ENCODE peak calls at places on chromosomes 3 and 15, in five cellular contexts. I is HepG2, D is psoas muscle, M is A549, B is uterus. H is an unnamed sample.
A peak's percentile ranks its signal among the peaks of the same experiment; 100 is the strongest.

GRCh38 chr3:2765002-2765579 is 345.1 kb downstream of the IL5RA start:
- DNase-seq in B (no peak), I (peak; percentile 9), M (no peak), D (no peak), H (no peak)

GRCh38 chr15:98177950-98178848 is 217.7 kb downstream of the ARRDC4 start:
- DNase-seq in M (peak; percentile 48), D (no peak), B (peak; percentile 26), I (peak; percentile 56), H (no peak)

GRCh38 chr3:30667250-30667585 is 60.8 kb downstream of the TGFBR2 start:
- DNase-seq in B (no peak), D (no peak), M (no peak), I (no peak), H (no peak)

GRCh38 chr15:44207643-44208042 is 12.6 kb upstream of the FRMD5 start:
- DNase-seq in B (no peak), D (no peak), I (no peak), M (no peak), H (no peak)

GRCh38 chr3:16286161-16286560 is 21.1 kb downstream of the OXNAD1 start:
- DNase-seq in D (no peak), B (no peak), M (no peak), I (no peak), H (no peak)

GRCh38 chr15:40257656-40258450 is 19.0 kb downstream of the PAK6 start:
- DNase-seq in I (no peak), D (no peak), M (no peak), B (no peak), H (no peak)

GRCh38 chr3:100297784-100298183 is 36.8 kb upstream of the NIT2 start:
- DNase-seq in B (no peak), D (no peak), I (no peak), M (no peak), H (no peak)

GRCh38 chr3:67458406-67458805 is 196.0 kb downstream of the SUCLG2 start:
- DNase-seq in M (no peak), D (no peak), I (no peak), B (no peak), H (no peak)

GRCh38 chr3:111605016-111605415 is 9.9 kb upstream of the ZBED2 start:
- DNase-seq in D (no peak), M (no peak), B (no peak), I (no peak), H (no peak)

GRCh38 chr15:40756938-40757337 is 1.9 kb upstream of the RMDN3 start:
- DNase-seq in M (no peak), I (no peak), B (no peak), D (no peak), H (no peak)

GRCh38 chr3:64215559-64215958 is 9.7 kb downstream of the PRICKLE2 start:
- DNase-seq in B (no peak), I (no peak), M (no peak), D (no peak), H (no peak)

GRCh38 chr3:64214002-64214696 is 11.1 kb downstream of the PRICKLE2 start:
- DNase-seq in M (no peak), I (no peak), D (peak; percentile 74), B (peak; percentile 86), H (peak; percentile 89)

GRCh38 chr3:64214697-64215018 is 10.6 kb downstream of the PRICKLE2 start:
- DNase-seq in M (no peak), I (no peak), B (peak; percentile 70), D (peak; percentile 45), H (no peak)

GRCh38 chr3:64216706-64217105 is 8.6 kb downstream of the PRICKLE2 start:
- DNase-seq in I (no peak), B (no peak), M (no peak), D (no peak), H (no peak)

GRCh38 chr3:64215084-64215483 is 10.2 kb downstream of the PRICKLE2 start:
- DNase-seq in B (no peak), I (no peak), M (no peak), D (no peak), H (no peak)
- H3K4me3 ChIP-seq in B (peak overlapping the region; percentile 13), I (no peak overlapping the region), M (no peak overlapping the region), D (peak overlapping the region; percentile 49), H (peak overlapping the region; percentile 62)

GRCh38 chr3:49007068-49007770 is at the start of gene WDR6:
- DNase-seq in D (peak; percentile 97), B (peak; percentile 98), M (peak; percentile 91), I (peak; percentile 95), H (peak; percentile 98)
- TF ChIP-seq CTCF in D (peak; percentile 35), B (peak; percentile 44), M (peak; percentile 13), I (peak; percentile 76), H (no peak)

GRCh38 chr3:8558645-8559044 is 57.0 kb downstream of the LMCD1 start:
- DNase-seq in M (no peak), B (no peak), D (no peak), I (no peak), H (peak; percentile 53)
- H3K27ac ChIP-seq in M (no peak overlapping the region), B (no peak overlapping the region), D (peak overlapping the region; percentile 76), I (no peak overlapping the region), H (no peak overlapping the region)

GRCh38 chr3:149385617-149386298 is 8.3 kb upstream of the TM4SF1 start:
- DNase-seq in B (no peak), I (peak; percentile 98), D (no peak), M (no peak), H (no peak)
- H3K4me3 ChIP-seq in B (no peak overlapping the region), I (peak overlapping the region; percentile 69), D (no peak overlapping the region), M (no peak overlapping the region), H (no peak overlapping the region)

GRCh38 chr3:13240928-13241618 is 167.8 kb upstream of the IQSEC1 start:
- DNase-seq in I (no peak), D (no peak), M (no peak), B (no peak), H (no peak)

GRCh38 chr3:13239467-13239760 is 166.2 kb upstream of the IQSEC1 start:
- DNase-seq in I (no peak), B (no peak), M (no peak), D (no peak), H (no peak)

GRCh38 chr3:13242364-13242737 is 169.1 kb upstream of the IQSEC1 start:
- DNase-seq in B (no peak), M (no peak), D (no peak), I (no peak), H (no peak)

GRCh38 chr3:13243571-13243970 is 170.3 kb upstream of the IQSEC1 start:
- DNase-seq in B (no peak), M (no peak), D (no peak), I (no peak), H (no peak)

DNA sequence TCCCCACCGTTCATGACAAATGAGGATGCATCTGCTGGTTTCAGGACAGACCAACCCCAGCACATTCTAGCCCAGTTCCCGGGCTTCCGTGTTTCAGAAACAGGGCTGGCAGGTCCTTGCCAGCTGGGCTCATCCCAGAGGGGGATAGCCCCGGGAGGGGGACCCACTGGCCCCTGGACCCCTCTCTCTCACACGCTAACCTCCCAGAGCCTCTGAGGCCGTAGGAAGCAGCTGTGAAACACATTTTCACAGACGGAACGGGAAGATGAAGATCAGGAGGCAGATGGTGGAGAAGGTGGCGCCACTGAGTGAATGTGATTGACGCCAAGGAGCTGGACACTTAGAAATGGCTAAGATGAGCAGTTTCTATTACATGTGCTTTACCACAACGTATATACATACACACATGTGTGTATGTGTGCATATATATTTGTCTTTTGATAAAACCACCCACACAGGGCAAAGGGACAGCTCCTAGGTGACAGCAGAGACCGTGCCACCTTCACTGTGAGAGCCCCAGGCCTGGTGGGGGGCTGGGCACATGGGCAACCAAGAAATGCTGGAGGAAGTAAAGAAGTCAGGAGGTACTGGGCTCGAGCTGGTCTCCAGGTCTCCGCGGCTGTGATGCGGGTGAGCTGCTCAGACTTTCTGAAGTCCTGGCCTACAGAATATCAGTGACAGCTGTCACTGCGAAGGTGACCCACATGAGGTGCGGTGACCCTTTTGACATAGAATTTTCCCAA is 168.6 kb upstream of the IQSEC1 start:
- DNase-seq in D (no peak), M (no peak), I (no peak), B (no peak), H (no peak)
- TF ChIP-seq CTCF in D (no peak), M (no peak), I (no peak), B (no peak), H (no peak)

DNA sequence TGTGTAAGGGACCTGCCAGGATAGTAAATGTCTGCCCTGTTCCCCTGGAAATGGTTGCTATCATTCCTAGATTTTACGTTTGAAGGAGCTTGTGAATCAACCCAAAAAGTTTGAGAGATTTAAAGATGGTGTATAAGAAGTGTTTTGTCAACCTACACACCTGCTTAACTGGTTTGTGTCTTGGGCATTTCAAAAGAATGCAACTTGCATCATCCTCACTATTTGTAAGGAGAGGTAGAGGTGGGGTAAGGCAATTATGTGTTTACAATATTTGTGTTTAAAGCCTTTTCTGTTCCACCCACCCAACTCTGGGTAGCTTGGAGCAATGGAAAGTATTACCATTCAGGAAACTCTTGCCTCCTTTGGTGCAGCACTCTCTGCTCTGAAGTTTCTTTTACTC is 314.2 kb upstream of the RARB start:
- DNase-seq in I (no peak), B (no peak), D (no peak), M (no peak), H (no peak)
- H3K27ac ChIP-seq in I (no peak overlapping the region), B (no peak overlapping the region), D (no peak overlapping the region), M (no peak overlapping the region), H (no peak overlapping the region)

GRCh38 chr3:160460033-160460432 is 10.4 kb upstream of the TRIM59 start:
- DNase-seq in B (no peak), M (no peak), I (no peak), D (no peak), H (no peak)
- H3K4me3 ChIP-seq in B (no peak overlapping the region), M (no peak overlapping the region), I (no peak overlapping the region), D (no peak overlapping the region), H (no peak overlapping the region)

GRCh38 chr3:9600597-9600996 is 47.0 kb upstream of the LHFPL4 start:
- DNase-seq in D (no peak), M (no peak), B (peak; percentile 48), I (no peak), H (no peak)
- TF ChIP-seq CTCF in D (no peak), M (no peak), B (no peak), I (no peak), H (no peak)

GRCh38 chr3:25423780-25424179 is 4.3 kb upstream of the RARB start:
- DNase-seq in I (no peak), B (no peak), M (no peak), D (no peak), H (no peak)

GRCh38 chr3:25421747-25422146 is 6.3 kb upstream of the RARB start:
- DNase-seq in B (no peak), I (peak; percentile 38), M (no peak), D (no peak), H (no peak)

GRCh38 chr3:25427155-25428002 is 684 bp upstream of the RARB start:
- DNase-seq in I (peak; percentile 42), B (no peak), D (no peak), M (no peak), H (no peak)

GRCh38 chr3:25426408-25426807 is 1.7 kb upstream of the RARB start:
- DNase-seq in D (no peak), B (no peak), I (no peak), M (no peak), H (no peak)

GRCh38 chr3:25424238-25425013 is 3.6 kb upstream of the RARB start:
- DNase-seq in I (no peak), D (no peak), M (no peak), B (peak; percentile 39), H (no peak)
- H3K27ac ChIP-seq in I (no peak overlapping the region), D (no peak overlapping the region), M (peak overlapping the region; percentile 95), B (peak overlapping the region; percentile 96), H (no peak overlapping the region)

H was measured in coronary artery.